ENCODE peak calls at places on chromosomes 13 and 19, in six cellular contexts. V, J, O, C, U and W are unnamed samples.

GRCh38 chr13:40181203-40181845 is 485.1 kb downstream of the FOXO1 start:
- DNase-seq in V (no peak), J (peak; percentile 73), O (no peak), C (no peak), U (peak; percentile 61), W (no peak)

GRCh38 chr13:54210397-54211050 is 1181.9 kb downstream of the OLFM4 start:
- DNase-seq in V (peak; percentile 50), J (peak; percentile 8), O (no peak), C (no peak), U (no peak), W (no peak)

GRCh38 chr19:46016426-46017094 is 6.3 kb downstream of the PGLYRP1 start:
- DNase-seq in V (peak; percentile 93), J (peak; percentile 94), O (peak; percentile 94), C (peak; percentile 45), U (peak; percentile 91), W (peak; percentile 74)

GRCh38 chr19:45153339-45154063 is 7.3 kb downstream of the NKPD1 start:
- DNase-seq in V (peak; percentile 85), J (peak; percentile 84), O (peak; percentile 84), C (no peak), U (peak; percentile 79), W (no peak)

GRCh38 chr19:4277051-4277700 is 1.9 kb upstream of the SHD start:
- DNase-seq in V (no peak), J (no peak), O (peak; percentile 35), C (no peak), U (no peak), W (no peak)

GRCh38 chr19:12788025-12788681 is 3.1 kb upstream of the JUNB start:
- DNase-seq in V (no peak), J (no peak), O (no peak), C (no peak), U (peak; percentile 38), W (no peak)

GRCh38 chr13:113846639-113847318 is 17.1 kb downstream of the GAS6 start:
- DNase-seq in V (no peak), J (no peak), O (no peak), C (no peak), U (no peak), W (no peak)

GRCh38 chr13:60591348-60591747 is 194.3 kb downstream of the TDRD3 start:
- DNase-seq in V (no peak), J (no peak), O (no peak), C (no peak), U (peak; percentile 85), W (no peak)

GRCh38 chr13:106284358-106284757 is 251.1 kb downstream of the EFNB2 start:
- DNase-seq in V (no peak), J (no peak), O (no peak), C (no peak), U (no peak), W (no peak)

GRCh38 chr13:79581870-79582315 is 100.9 kb downstream of the NDFIP2 start:
- DNase-seq in V (peak; percentile 65), J (no peak), O (no peak), C (peak; percentile 2), U (peak; percentile 44), W (no peak)

GRCh38 chr19:53989600-53990533 is 1.6 kb upstream of the CACNG6 start:
- DNase-seq in V (no peak), J (no peak), O (peak; percentile 18), C (no peak), U (no peak), W (no peak)

GRCh38 chr19:4069331-4069959 is 2.7 kb upstream of the ZBTB7A start:
- DNase-seq in V (no peak), J (no peak), O (peak; percentile 52), C (no peak), U (no peak), W (no peak)

GRCh38 chr13:67134322-67135129 is 95.6 kb downstream of the PCDH9 start:
- DNase-seq in V (no peak), J (no peak), O (no peak), C (no peak), U (no peak), W (no peak)

GRCh38 chr19:17041994-17042393 is 15.4 kb upstream of the CPAMD8 start:
- DNase-seq in V (no peak), J (no peak), O (no peak), C (no peak), U (no peak), W (no peak)

GRCh38 chr13:59690857-59691500 is 472.7 kb downstream of the DIAPH3 start:
- DNase-seq in V (no peak), J (no peak), O (no peak), C (no peak), U (peak; percentile 28), W (no peak)

GRCh38 chr13:36030670-36031331 is 100.4 kb downstream of the DCLK1 start:
- DNase-seq in V (peak; percentile 3), J (peak; percentile 15), O (peak; percentile 27), C (no peak), U (peak; percentile 96), W (no peak)

GRCh38 chr13:103539265-103539664 is 473.0 kb upstream of the SLC10A2 start:
- DNase-seq in V (peak; percentile 78), J (peak; percentile 21), O (peak; percentile 26), C (no peak), U (no peak), W (no peak)

GRCh38 chr13:47901451-47901850 is 99.6 kb downstream of the SUCLA2 start:
- DNase-seq in V (peak; percentile 13), J (no peak), O (no peak), C (no peak), U (peak; percentile 54), W (no peak)

GRCh38 chr19:5141278-5141925 is 172.5 kb downstream of the KDM4B start:
- DNase-seq in V (no peak), J (no peak), O (no peak), C (no peak), U (peak; percentile 36), W (no peak)

GRCh38 chr13:43994999-43995859 is 115.5 kb downstream of the LACC1 start:
- DNase-seq in V (no peak), J (no peak), O (no peak), C (no peak), U (no peak), W (no peak)

GRCh38 chr19:2542341-2543069 is 66.6 kb downstream of the GADD45B start:
- DNase-seq in V (no peak), J (no peak), O (peak; percentile 69), C (no peak), U (no peak), W (no peak)

GRCh38 chr19:18046066-18046718 is 38.2 kb downstream of the ARRDC2 start:
- DNase-seq in V (no peak), J (no peak), O (no peak), C (peak; percentile 37), U (peak; percentile 91), W (no peak)

GRCh38 chr13:104580931-104581330 is 1514.7 kb upstream of the SLC10A2 start:
- DNase-seq in V (no peak), J (no peak), O (no peak), C (no peak), U (no peak), W (no peak)

GRCh38 chr19:57807541-57807940 is 7.2 kb downstream of the ZNF552 start:
- DNase-seq in V (no peak), J (no peak), O (no peak), C (no peak), U (peak; percentile 51), W (no peak)

GRCh38 chr13:74132768-74133656 is 1.2 kb downstream of the KLF12 start:
- DNase-seq in V (peak; percentile 57), J (peak; percentile 45), O (peak; percentile 68), C (no peak), U (peak; percentile 64), W (no peak)

GRCh38 chr19:4043966-4044365 is 22.7 kb downstream of the ZBTB7A start:
- DNase-seq in V (no peak), J (no peak), O (no peak), C (no peak), U (no peak), W (no peak)

GRCh38 chr19:8050274-8051096 is 2.1 kb upstream of the CCL25 start:
- DNase-seq in V (peak; percentile 99), J (peak; percentile 94), O (peak; percentile 100), C (peak; percentile 92), U (peak; percentile 61), W (peak; percentile 19)

GRCh38 chr13:40470665-40471064 is 195.8 kb downstream of the FOXO1 start:
- DNase-seq in V (no peak), J (no peak), O (no peak), C (no peak), U (peak; percentile 56), W (no peak)

DNA sequence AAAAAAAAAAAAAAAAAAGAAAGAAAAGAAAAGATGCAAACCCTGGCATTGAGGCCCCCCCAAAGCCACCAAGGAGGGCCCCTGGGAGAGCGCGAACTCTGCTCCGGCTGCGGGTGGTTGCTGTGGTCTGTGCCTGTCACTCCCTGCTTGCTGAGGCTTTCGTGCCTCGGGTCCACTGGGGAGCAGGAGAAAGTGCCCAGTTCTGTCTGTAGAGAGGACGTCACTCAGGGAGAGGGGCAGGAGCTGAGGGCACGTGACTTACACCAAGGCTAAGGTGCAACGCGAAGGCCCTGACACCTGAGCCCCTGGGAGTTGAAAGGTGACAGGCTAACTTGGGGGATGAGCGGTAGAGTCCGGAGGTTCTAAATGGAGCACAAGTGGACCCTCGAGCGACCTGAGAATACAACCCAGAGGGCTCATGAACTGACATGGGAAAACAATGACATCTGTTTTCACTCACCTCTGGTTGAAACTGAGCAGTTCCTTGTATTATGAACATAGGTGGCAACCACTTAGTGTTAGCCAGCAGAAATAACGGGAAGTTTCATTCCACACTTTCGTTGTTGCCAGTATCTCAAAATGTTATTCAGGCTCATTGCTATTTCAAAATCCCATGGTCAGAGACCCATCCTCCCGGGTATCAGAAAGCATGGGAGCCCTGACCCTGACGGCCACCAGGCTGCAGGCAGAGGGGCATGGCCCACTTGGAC is 69.2 kb upstream of the TM9SF2 start:
- DNase-seq in V (no peak), J (no peak), O (no peak), C (no peak), U (no peak), W (no peak)
- H3K4me3 ChIP-seq in V (peak overlapping the region; percentile 5), J (no peak overlapping the region), O (no peak overlapping the region), C (peak overlapping the region; percentile 53), U (peak overlapping the region; percentile 65), W (peak overlapping the region; percentile 45)

GRCh38 chr19:10882108-10882457 is 10.7 kb downstream of the CARM1 start:
- DNase-seq in V (no peak), J (no peak), O (no peak), C (no peak), U (no peak), W (no peak)
- H3K4me1 ChIP-seq in V (peaks cover 39% of the 10 kb centered on the region), J (peaks cover 24% of the 10 kb centered on the region), O (peaks cover 67% of the 10 kb centered on the region), C (peaks cover 95% of the 10 kb centered on the region), U (peaks cover 18% of the 10 kb centered on the region), W (peaks cover 15% of the 10 kb centered on the region)

DNA sequence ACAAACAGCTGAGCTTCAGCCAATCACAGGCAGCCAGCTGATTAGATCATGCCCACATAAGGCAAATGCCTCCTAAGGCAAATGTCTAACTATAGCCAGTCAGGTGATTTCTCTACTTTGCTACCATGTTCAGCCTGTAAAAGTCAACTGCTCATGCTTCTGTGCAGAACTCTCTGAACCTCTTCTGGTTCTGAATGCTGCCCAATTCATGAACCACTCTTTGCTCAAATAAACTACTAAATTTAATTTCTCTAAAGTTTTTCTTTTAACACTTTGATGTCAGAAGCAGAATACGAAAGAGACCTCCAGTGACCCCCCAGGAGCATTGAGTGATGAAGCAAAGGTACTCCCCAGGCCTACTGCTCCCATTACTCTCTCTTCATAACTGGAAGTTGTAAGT is 240.7 kb upstream of the IPO5 start:
- DNase-seq in V (no peak), J (no peak), O (no peak), C (no peak), U (no peak), W (no peak)
- TF ChIP-seq EZH2phosphoT487 in V (no peak), J (no peak), O (no peak), C (no peak), U (no peak), W (no peak)

DNA sequence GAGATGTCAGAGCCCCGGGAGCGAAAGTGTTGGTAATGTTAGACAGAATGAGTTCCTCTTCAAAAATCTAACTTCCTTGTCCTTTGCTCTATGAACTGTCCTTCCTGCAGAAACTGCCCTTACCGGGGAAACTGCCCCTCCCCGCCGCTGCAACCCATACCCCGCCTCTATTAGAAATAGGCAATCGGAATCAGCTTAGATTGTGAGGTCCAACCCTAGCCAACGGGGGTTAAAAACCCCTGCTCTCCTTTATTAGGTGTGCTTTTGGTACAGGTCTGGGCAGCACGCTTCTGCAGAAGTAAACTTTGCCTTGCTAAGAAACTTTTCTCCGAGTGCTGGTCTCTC is 11.5 kb upstream of the CAPNS1 start:
- DNase-seq in V (peak; percentile 58), J (peak; percentile 44), O (peak; percentile 51), C (no peak), U (no peak), W (peak; percentile 20)
- H3K4me3 ChIP-seq in V (peak overlapping the region; percentile 63), J (peak overlapping the region; percentile 22), O (peak overlapping the region; percentile 59), C (peak overlapping the region; percentile 62), U (peak overlapping the region; percentile 76), W (peak overlapping the region; percentile 79)